ENCODE peak calls at places on chromosomes 13 and 19, in four cellular contexts. C is HCT116, B is mammary epithelial cell, L is breast epithelium. M is an unnamed sample.

GRCh38 chr19:51735759-51736449 is 12.1 kb upstream of the HAS1 start:
- DNase-seq in C (no peak), B (no peak), L (no peak), M (no peak)

GRCh38 chr13:23735329-23735728 is 153.9 kb downstream of the MIPEP start:
- DNase-seq in C (no peak), B (no peak), L (no peak), M (no peak)

GRCh38 chr13:109509154-109509905 is 277.1 kb downstream of the IRS2 start:
- DNase-seq in C (no peak), B (peak; percentile 60), L (no peak), M (no peak)

GRCh38 chr13:24233351-24233901 is 72.9 kb downstream of the SPATA13 start:
- DNase-seq in C (no peak), B (no peak), L (no peak), M (no peak)

GRCh38 chr19:46755077-46755852 is 9.0 kb upstream of the STRN4 start:
- DNase-seq in C (no peak), B (no peak), L (no peak), M (no peak)

GRCh38 chr13:111385182-111385857 is 64.9 kb downstream of the TEX29 start:
- DNase-seq in C (no peak), B (no peak), L (no peak), M (no peak)

GRCh38 chr13:106566682-106567420 is 1.1 kb downstream of the ARGLU1 start:
- DNase-seq in C (no peak), B (peak; percentile 58), L (no peak), M (peak; percentile 9)

GRCh38 chr19:57672466-57672865 is 3.7 kb downstream of the ZSCAN4 start:
- DNase-seq in C (no peak), B (no peak), L (no peak), M (no peak)

GRCh38 chr13:50613356-50613831 is 230.1 kb downstream of the DLEU7 start:
- DNase-seq in C (no peak), B (no peak), L (no peak), M (no peak)

GRCh38 chr13:65594255-65594654 is 1635.9 kb downstream of the PCDH9 start:
- DNase-seq in C (no peak), B (no peak), L (no peak), M (no peak)

GRCh38 chr13:28964831-28965230 is 144.7 kb downstream of the MTUS2 start:
- DNase-seq in C (no peak), B (no peak), L (no peak), M (no peak)

GRCh38 chr19:44071824-44072542 is at the start of gene ZNF284:
- DNase-seq in C (no peak), B (peak; percentile 87), L (peak; percentile 82), M (peak; percentile 84)

GRCh38 chr13:103835052-103835451 is 768.8 kb upstream of the SLC10A2 start:
- DNase-seq in C (no peak), B (no peak), L (no peak), M (no peak)

GRCh38 chr19:58509731-58510083 is 2.1 kb downstream of the SLC27A5 start:
- DNase-seq in C (no peak), B (no peak), L (no peak), M (no peak)

GRCh38 chr13:23339225-23339624 is 94.3 kb downstream of the SACS start:
- DNase-seq in C (no peak), B (no peak), L (no peak), M (no peak)

GRCh38 chr19:5002143-5002542 is 33.2 kb downstream of the KDM4B start:
- DNase-seq in C (peak; percentile 16), B (peak; percentile 73), L (no peak), M (no peak)
- H3K27ac ChIP-seq in C (peak overlapping the region; percentile 64), B (no peak overlapping the region), L (no peak overlapping the region), M (no peak overlapping the region)

GRCh38 chr19:13033819-13034611 is 38.7 kb downstream of the NFIX start:
- DNase-seq in C (peak; percentile 39), B (peak; percentile 68), L (peak; percentile 83), M (no peak)

GRCh38 chr19:13033244-13033643 is 38.0 kb downstream of the NFIX start:
- DNase-seq in C (no peak), B (no peak), L (no peak), M (no peak)

GRCh38 chr19:13035820-13036365 is 40.6 kb downstream of the NFIX start:
- DNase-seq in C (no peak), B (no peak), L (no peak), M (no peak)

GRCh38 chr19:13032837-13033236 is 37.6 kb downstream of the NFIX start:
- DNase-seq in C (no peak), B (no peak), L (no peak), M (no peak)

DNA sequence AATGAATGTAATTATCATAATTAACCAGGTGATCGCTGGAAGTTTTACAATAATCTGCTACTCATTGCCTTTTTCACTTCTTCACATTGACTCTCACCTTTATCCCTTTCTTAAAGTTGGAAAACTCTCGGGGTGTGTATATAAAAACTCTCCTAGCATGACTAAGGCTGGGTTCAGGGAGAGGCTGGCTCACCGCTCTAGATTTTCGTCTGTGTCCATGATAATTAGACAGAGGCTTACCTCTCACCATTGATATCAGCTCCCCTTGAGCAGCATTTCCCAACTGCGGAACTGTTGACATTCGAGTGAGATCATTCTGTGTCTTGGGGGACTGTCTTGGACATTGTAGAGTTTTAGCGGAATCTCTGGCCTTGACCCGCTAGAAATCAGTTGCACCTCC is 39.4 kb downstream of the NFIX start:
- DNase-seq in C (no peak), B (peak; percentile 49), L (no peak), M (no peak)
- H3K4me1 ChIP-seq in C (peaks cover 76% of the 10 kb centered on the region), B (peaks cover 93% of the 10 kb centered on the region), L (peaks cover 85% of the 10 kb centered on the region), M (no peaks in the 10 kb centered on the region)

GRCh38 chr13:45615501-45616101 is at the start of gene ERICH6B:
- DNase-seq in C (no peak), B (no peak), L (no peak), M (peak; percentile 34)
- H3K27me3 ChIP-seq in C (peaks cover 76% of the 10 kb centered on the region), B (peaks cover 17% of the 10 kb centered on the region), L (peaks cover 9% of the 10 kb centered on the region), M (no peaks in the 10 kb centered on the region)

DNA sequence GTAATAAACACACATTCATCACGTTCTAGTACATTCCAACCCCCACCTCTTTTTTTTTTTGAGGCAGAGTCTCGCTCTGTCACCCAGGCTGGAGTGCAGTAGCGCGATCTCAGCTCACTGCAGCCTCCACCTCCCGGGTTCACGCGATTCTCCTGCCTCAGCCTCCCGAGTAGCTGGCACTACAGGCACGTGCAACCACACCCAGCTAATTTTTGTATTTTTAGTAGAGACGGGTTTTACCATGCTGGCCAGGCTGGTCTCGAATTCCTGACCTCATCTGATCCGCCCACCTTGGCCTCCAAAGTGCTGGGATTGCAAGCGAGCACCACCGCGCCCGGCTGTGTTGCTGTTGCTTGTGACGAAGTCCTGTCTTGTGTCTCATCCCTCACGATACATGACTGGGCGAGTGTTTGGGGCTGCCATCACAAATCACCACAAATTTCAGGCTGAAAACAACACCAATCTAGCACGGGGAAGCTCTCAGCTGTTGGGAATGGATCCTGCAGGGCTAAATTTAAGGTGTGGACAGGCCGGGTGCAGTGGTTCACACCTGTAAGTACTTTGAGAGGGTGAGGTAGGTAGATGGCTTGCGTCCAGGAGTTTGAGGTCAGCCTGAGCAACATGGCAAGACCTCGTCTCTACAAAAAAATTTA is 15.7 kb downstream of the MOB3A start:
- DNase-seq in C (no peak), B (no peak), L (no peak), M (no peak)
- H3K27ac ChIP-seq in C (no peak overlapping the region), B (no peak overlapping the region), L (no peak overlapping the region), M (peak overlapping the region; percentile 99)

DNA sequence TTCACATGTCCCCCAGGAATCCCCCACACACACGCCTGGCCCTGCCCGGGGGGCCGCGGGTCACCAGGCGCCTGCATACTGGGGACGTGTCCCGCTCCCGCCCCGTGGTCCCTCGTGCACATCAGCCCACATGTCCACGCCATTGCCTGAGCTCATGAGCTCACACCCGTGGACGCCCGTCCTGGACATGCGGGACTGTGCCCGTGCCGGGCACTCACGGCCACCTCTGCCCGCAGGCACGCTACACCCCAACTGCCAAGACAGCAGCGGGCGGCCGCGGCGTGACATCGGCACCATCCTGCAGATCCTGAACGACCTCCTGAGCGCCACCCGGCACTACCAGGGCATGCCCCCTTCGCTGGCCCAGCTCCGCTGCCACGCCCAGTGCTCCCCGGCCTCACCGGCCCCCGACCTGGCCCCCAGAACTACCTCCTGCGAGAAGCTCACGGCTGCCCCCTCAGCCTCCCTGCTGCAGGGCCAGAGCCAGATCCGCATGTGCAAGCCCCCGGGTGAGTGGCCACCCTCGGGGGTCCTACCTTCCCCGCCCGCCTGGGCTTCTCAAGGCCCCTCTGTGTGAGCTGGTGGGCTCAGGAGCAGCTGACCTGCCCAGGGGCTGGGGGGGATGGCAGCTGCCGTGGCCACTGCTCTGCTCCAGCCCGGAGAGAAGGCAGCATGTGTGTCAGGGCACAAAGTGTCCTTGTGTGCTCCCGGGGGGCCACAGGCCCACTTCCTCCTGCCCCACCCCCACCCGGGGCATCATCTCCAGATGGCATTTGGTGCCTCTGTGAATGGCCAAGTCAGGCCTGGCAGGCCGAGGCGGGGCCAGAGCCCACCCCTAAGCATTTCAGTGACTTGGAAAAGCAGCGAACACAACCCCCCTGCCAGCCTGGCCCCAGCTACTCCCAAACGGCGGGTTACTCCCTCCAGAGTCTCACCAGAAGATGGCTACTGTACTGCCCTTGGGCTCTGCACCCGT is 7.1 kb downstream of the MIDN start:
- DNase-seq in C (no peak), B (no peak), L (no peak), M (no peak)
- H3K4me1 ChIP-seq in C (peaks cover 94% of the 10 kb centered on the region), B (peaks cover 46% of the 10 kb centered on the region), L (peaks cover 29% of the 10 kb centered on the region), M (peaks cover 64% of the 10 kb centered on the region)

GRCh38 chr13:79290595-79291244 is 115.3 kb downstream of the RBM26 start:
- DNase-seq in C (no peak), B (no peak), L (no peak), M (no peak)
- H3K27me3 ChIP-seq in C (no peaks in the 10 kb centered on the region), B (no peaks in the 10 kb centered on the region), L (no peaks in the 10 kb centered on the region), M (no peaks in the 10 kb centered on the region)

GRCh38 chr19:50481351-50482149 is 4.9 kb upstream of the GARIN5A start:
- DNase-seq in C (no peak), B (no peak), L (no peak), M (no peak)
- H3K27ac ChIP-seq in C (no peak overlapping the region), B (no peak overlapping the region), L (no peak overlapping the region), M (peak overlapping the region; percentile 15)

DNA sequence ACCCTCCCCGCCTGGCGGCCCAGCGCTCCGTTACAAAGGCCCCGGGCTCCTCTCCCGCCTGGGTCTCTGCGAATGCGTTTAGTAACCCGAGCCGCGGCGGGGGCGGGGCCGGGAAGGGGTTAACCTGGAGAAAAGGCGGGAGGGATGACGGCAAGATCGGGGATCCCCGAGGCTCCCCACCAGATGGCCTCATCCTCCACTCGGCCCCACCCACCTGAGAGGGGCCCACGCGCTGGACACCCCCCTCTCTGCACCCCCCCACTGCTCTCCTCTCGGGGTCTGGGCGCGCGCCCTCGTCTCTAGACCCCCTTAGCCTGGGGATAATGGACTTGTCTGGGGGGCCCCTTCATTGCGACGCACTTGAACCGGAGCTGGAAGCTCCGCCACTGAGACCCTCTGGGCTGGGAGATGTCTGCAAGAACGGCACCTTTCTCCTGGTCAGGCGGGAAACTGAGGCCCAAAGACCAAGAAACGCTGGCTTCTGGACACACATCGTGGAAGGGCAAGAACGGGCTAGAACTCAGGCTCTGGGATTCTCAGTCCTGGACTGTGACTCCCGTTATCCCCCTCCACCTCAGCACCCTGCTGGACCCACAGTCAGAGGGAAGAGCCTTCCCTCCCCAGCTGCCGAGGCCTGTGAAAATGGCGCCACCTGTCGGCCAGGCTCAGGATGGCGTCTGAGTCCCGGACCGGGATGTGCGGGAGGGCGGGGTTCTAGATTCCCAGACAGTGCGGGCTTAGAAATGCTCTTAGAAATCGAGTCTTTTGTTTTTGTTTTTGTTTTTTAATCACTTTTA is 2.9 kb upstream of the LTBP4 start:
- DNase-seq in C (peak; percentile 86), B (peak; percentile 70), L (peak; percentile 93), M (peak; percentile 75)
- H3K4me1 ChIP-seq in C (peaks cover 73% of the 10 kb centered on the region), B (peaks cover 38% of the 10 kb centered on the region), L (peaks cover 17% of the 10 kb centered on the region), M (peaks cover 46% of the 10 kb centered on the region)